ENCODE peak calls at places on chromosomes 7 and 10, in five cellular contexts. One of them, this sample, is unnamed.

GRCh38 chr10:16777473-16778370 is 39.5 kb downstream of the RSU1 start:
- DNase-seq in activated CD4-positive, alpha-beta T cell treated with anti-CD3 and anti-CD28 coated beads, Interleukin-2, amount 50 U/mL, for 1 hour: no peak
- DNase-seq in H7: peak; percentile 65
- DNase-seq in CD8-positive, alpha-beta T cell: no peak
- DNase-seq in naive thymus-derived CD8-positive, alpha-beta T cell: peak; percentile 62
- DNase-seq in this sample: peak; percentile 70

GRCh38 chr7:21966271-21966670 is 20.6 kb upstream of the CDCA7L start:
- DNase-seq in CD8-positive, alpha-beta T cell: no peak
- DNase-seq in H7: no peak
- DNase-seq in activated CD4-positive, alpha-beta T cell treated with anti-CD3 and anti-CD28 coated beads, Interleukin-2, amount 50 U/mL, for 1 hour: no peak
- DNase-seq in naive thymus-derived CD8-positive, alpha-beta T cell: no peak
- DNase-seq in this sample: no peak

GRCh38 chr7:111887734-111888133 is 318.5 kb downstream of the DOCK4 start:
- DNase-seq in activated CD4-positive, alpha-beta T cell treated with anti-CD3 and anti-CD28 coated beads, Interleukin-2, amount 50 U/mL, for 1 hour: no peak
- DNase-seq in H7: no peak
- DNase-seq in naive thymus-derived CD8-positive, alpha-beta T cell: no peak
- DNase-seq in CD8-positive, alpha-beta T cell: no peak
- DNase-seq in this sample: no peak

GRCh38 chr7:157691521-157692155 is 354.8 kb downstream of the DNAJB6 start:
- DNase-seq in activated CD4-positive, alpha-beta T cell treated with anti-CD3 and anti-CD28 coated beads, Interleukin-2, amount 50 U/mL, for 1 hour: no peak
- DNase-seq in CD8-positive, alpha-beta T cell: no peak
- DNase-seq in H7: peak; percentile 80
- DNase-seq in naive thymus-derived CD8-positive, alpha-beta T cell: no peak
- DNase-seq in this sample: no peak

GRCh38 chr10:122490268-122490667 is 28.9 kb downstream of the HTRA1 start:
- DNase-seq in naive thymus-derived CD8-positive, alpha-beta T cell: no peak
- DNase-seq in H7: no peak
- DNase-seq in CD8-positive, alpha-beta T cell: no peak
- DNase-seq in activated CD4-positive, alpha-beta T cell treated with anti-CD3 and anti-CD28 coated beads, Interleukin-2, amount 50 U/mL, for 1 hour: no peak
- DNase-seq in this sample: no peak

GRCh38 chr7:2014391-2015241 is 218.1 kb downstream of the MAD1L1 start:
- DNase-seq in activated CD4-positive, alpha-beta T cell treated with anti-CD3 and anti-CD28 coated beads, Interleukin-2, amount 50 U/mL, for 1 hour: no peak
- DNase-seq in H7: peak; percentile 57
- DNase-seq in CD8-positive, alpha-beta T cell: no peak
- DNase-seq in naive thymus-derived CD8-positive, alpha-beta T cell: no peak
- DNase-seq in this sample: no peak

GRCh38 chr10:73209705-73210104 is 37.4 kb downstream of the DNAJC9 start:
- DNase-seq in H7: no peak
- DNase-seq in activated CD4-positive, alpha-beta T cell treated with anti-CD3 and anti-CD28 coated beads, Interleukin-2, amount 50 U/mL, for 1 hour: no peak
- DNase-seq in CD8-positive, alpha-beta T cell: no peak
- DNase-seq in naive thymus-derived CD8-positive, alpha-beta T cell: no peak
- DNase-seq in this sample: no peak

GRCh38 chr10:27744478-27745379 is 890 bp downstream of the MKX start:
- DNase-seq in activated CD4-positive, alpha-beta T cell treated with anti-CD3 and anti-CD28 coated beads, Interleukin-2, amount 50 U/mL, for 1 hour: peak; percentile 9
- DNase-seq in naive thymus-derived CD8-positive, alpha-beta T cell: peak; percentile 45
- DNase-seq in CD8-positive, alpha-beta T cell: no peak
- DNase-seq in H7: peak; percentile 72
- DNase-seq in this sample: peak; percentile 24

GRCh38 chr7:21103426-21104123 is 316.9 kb upstream of the SP8 start:
- DNase-seq in CD8-positive, alpha-beta T cell: no peak
- DNase-seq in H7: no peak
- DNase-seq in activated CD4-positive, alpha-beta T cell treated with anti-CD3 and anti-CD28 coated beads, Interleukin-2, amount 50 U/mL, for 1 hour: no peak
- DNase-seq in naive thymus-derived CD8-positive, alpha-beta T cell: no peak
- DNase-seq in this sample: no peak

GRCh38 chr10:70186571-70186970 is 16.3 kb upstream of the SAR1A start:
- DNase-seq in CD8-positive, alpha-beta T cell: no peak
- DNase-seq in H7: no peak
- DNase-seq in activated CD4-positive, alpha-beta T cell treated with anti-CD3 and anti-CD28 coated beads, Interleukin-2, amount 50 U/mL, for 1 hour: no peak
- DNase-seq in naive thymus-derived CD8-positive, alpha-beta T cell: no peak
- DNase-seq in this sample: no peak

GRCh38 chr10:18149401-18149800 is 9.2 kb downstream of the CACNB2 start:
- DNase-seq in naive thymus-derived CD8-positive, alpha-beta T cell: no peak
- DNase-seq in activated CD4-positive, alpha-beta T cell treated with anti-CD3 and anti-CD28 coated beads, Interleukin-2, amount 50 U/mL, for 1 hour: no peak
- DNase-seq in H7: no peak
- DNase-seq in CD8-positive, alpha-beta T cell: no peak
- DNase-seq in this sample: no peak

GRCh38 chr7:90233569-90233968 is 11.4 kb upstream of the CFAP69 start:
- DNase-seq in CD8-positive, alpha-beta T cell: no peak
- DNase-seq in H7: no peak
- DNase-seq in naive thymus-derived CD8-positive, alpha-beta T cell: no peak
- DNase-seq in activated CD4-positive, alpha-beta T cell treated with anti-CD3 and anti-CD28 coated beads, Interleukin-2, amount 50 U/mL, for 1 hour: no peak
- DNase-seq in this sample: no peak

GRCh38 chr10:125084191-125085186 is 75.9 kb downstream of the CTBP2 start:
- DNase-seq in H7: peak; percentile 83
- DNase-seq in activated CD4-positive, alpha-beta T cell treated with anti-CD3 and anti-CD28 coated beads, Interleukin-2, amount 50 U/mL, for 1 hour: no peak
- DNase-seq in CD8-positive, alpha-beta T cell: no peak
- DNase-seq in naive thymus-derived CD8-positive, alpha-beta T cell: no peak
- DNase-seq in this sample: no peak

This sample was measured in CD4-positive, CD25-positive, alpha-beta regulatory T cell.